ENCODE peak calls at places on chromosomes 3 and 15, in nine cellular contexts. G, W, N, T, B, Q, I, J and Z are unnamed samples.

GRCh38 chr15:27846722-27847420 is 252.2 kb downstream of the OCA2 start:
- DNase-seq in G (no peak), T (no peak), W (no peak), Q (no peak), N (no peak), I (no peak), J (no peak), B (no peak), Z (no peak)

GRCh38 chr3:64475037-64475436 is 212.8 kb downstream of the ADAMTS9 start:
- DNase-seq in W (no peak), J (no peak), N (no peak), T (no peak), B (no peak), I (no peak), G (no peak), Q (no peak), Z (no peak)

GRCh38 chr3:122825460-122825859 is 30.6 kb downstream of the SLC49A4 start:
- DNase-seq in G (no peak), I (no peak), J (no peak), T (no peak), W (no peak), N (no peak), B (no peak), Q (no peak), Z (no peak)

GRCh38 chr3:108528459-108529231 is 18.2 kb upstream of the MYH15 start:
- DNase-seq in I (no peak), B (no peak), W (no peak), J (no peak), G (no peak), T (no peak), Q (no peak), N (no peak), Z (no peak)

GRCh38 chr15:65245096-65245849 is 34.0 kb upstream of the CILP start:
- DNase-seq in J (peak), T (no peak), N (peak), B (no peak), G (no peak), I (peak), Q (no peak), W (no peak), Z (no peak)

GRCh38 chr3:77475545-77475944 is 435.6 kb downstream of the ROBO2 start:
- DNase-seq in J (no peak), N (no peak), W (no peak), T (no peak), B (no peak), Q (no peak), G (no peak), I (no peak), Z (no peak)

GRCh38 chr3:58487140-58487886 is 4.6 kb upstream of the KCTD6 start:
- DNase-seq in J (peak), T (no peak), N (peak), Q (no peak), I (peak), B (no peak), G (no peak), W (no peak), Z (peak)

GRCh38 chr3:115127208-115127607 is 19.9 kb downstream of the ZBTB20 start:
- DNase-seq in N (no peak), G (no peak), Q (no peak), B (no peak), W (no peak), J (no peak), I (no peak), T (no peak), Z (no peak)

GRCh38 chr3:178455264-178455663 is 81.0 kb upstream of the KCNMB2 start:
- DNase-seq in G (no peak), J (no peak), Q (no peak), B (no peak), T (no peak), I (peak), W (no peak), N (no peak), Z (no peak)

GRCh38 chr3:63328386-63328785 is 50.3 kb downstream of the SYNPR start:
- DNase-seq in J (no peak), Q (no peak), B (no peak), N (no peak), G (no peak), I (peak), T (no peak), W (no peak), Z (no peak)

GRCh38 chr3:56980798-56981390 is 79.6 kb upstream of the SPATA12 start:
- DNase-seq in N (peak), T (no peak), G (no peak), W (no peak), I (peak), B (no peak), J (peak), Q (no peak), Z (peak)

GRCh38 chr15:59703979-59704796 is 15.1 kb upstream of the BNIP2 start:
- DNase-seq in B (no peak), T (no peak), Q (no peak), N (no peak), J (no peak), G (no peak), I (no peak), W (no peak), Z (peak)

GRCh38 chr3:197270558-197271317 is 27.7 kb downstream of the DLG1 start:
- DNase-seq in W (no peak), N (no peak), J (no peak), I (no peak), T (no peak), G (no peak), B (no peak), Q (no peak), Z (no peak)

GRCh38 chr3:149589332-149589731 is 68.5 kb downstream of the WWTR1 start:
- DNase-seq in N (no peak), I (peak), Q (no peak), T (no peak), B (no peak), G (no peak), J (no peak), W (no peak), Z (no peak)

GRCh38 chr15:90184119-90184785 is 16.9 kb upstream of the SEMA4B start:
- DNase-seq in J (peak), Q (no peak), I (peak), T (peak), W (no peak), G (peak), N (peak), B (no peak), Z (peak)

GRCh38 chr15:90184786-90185704 is 16.1 kb upstream of the SEMA4B start:
- DNase-seq in J (peak), N (peak), Q (no peak), G (no peak), B (peak), I (peak), T (peak), W (peak), Z (peak)

GRCh38 chr15:90177012-90177411 is 24.1 kb upstream of the SEMA4B start:
- DNase-seq in W (no peak), J (no peak), T (no peak), I (no peak), N (no peak), B (no peak), Q (no peak), G (no peak), Z (no peak)

GRCh38 chr15:90178468-90179435 is 22.4 kb upstream of the SEMA4B start:
- DNase-seq in T (no peak), B (no peak), N (no peak), I (no peak), G (no peak), W (no peak), J (no peak), Q (no peak), Z (no peak)

GRCh38 chr15:90181781-90182180 is 19.3 kb upstream of the SEMA4B start:
- DNase-seq in I (no peak), W (no peak), J (no peak), T (no peak), G (no peak), B (no peak), Q (no peak), N (peak), Z (no peak)
- H3K27ac ChIP-seq in I (no peak), W (no peak), J (peak), T (no peak), G (no peak), B (no peak), Q (no peak), N (no peak), Z (no peak)

GRCh38 chr3:127037021-127037400 is 54.1 kb downstream of the PLXNA1 start:
- DNase-seq in N (no peak), W (no peak), G (no peak), I (no peak), B (no peak), J (no peak), Q (no peak), T (no peak), Z (no peak)

GRCh38 chr3:127035672-127036071 is 52.8 kb downstream of the PLXNA1 start:
- DNase-seq in W (no peak), J (peak), T (no peak), I (peak), N (peak), G (peak), Q (no peak), B (no peak), Z (no peak)

GRCh38 chr3:127034990-127035652 is 52.2 kb downstream of the PLXNA1 start:
- DNase-seq in Q (no peak), T (no peak), N (peak), J (peak), I (no peak), B (no peak), G (no peak), W (no peak), Z (no peak)

GRCh38 chr3:127037423-127037841 is 54.5 kb downstream of the PLXNA1 start:
- DNase-seq in B (no peak), G (no peak), Q (no peak), W (no peak), J (peak), I (no peak), N (peak), T (no peak), Z (no peak)

DNA sequence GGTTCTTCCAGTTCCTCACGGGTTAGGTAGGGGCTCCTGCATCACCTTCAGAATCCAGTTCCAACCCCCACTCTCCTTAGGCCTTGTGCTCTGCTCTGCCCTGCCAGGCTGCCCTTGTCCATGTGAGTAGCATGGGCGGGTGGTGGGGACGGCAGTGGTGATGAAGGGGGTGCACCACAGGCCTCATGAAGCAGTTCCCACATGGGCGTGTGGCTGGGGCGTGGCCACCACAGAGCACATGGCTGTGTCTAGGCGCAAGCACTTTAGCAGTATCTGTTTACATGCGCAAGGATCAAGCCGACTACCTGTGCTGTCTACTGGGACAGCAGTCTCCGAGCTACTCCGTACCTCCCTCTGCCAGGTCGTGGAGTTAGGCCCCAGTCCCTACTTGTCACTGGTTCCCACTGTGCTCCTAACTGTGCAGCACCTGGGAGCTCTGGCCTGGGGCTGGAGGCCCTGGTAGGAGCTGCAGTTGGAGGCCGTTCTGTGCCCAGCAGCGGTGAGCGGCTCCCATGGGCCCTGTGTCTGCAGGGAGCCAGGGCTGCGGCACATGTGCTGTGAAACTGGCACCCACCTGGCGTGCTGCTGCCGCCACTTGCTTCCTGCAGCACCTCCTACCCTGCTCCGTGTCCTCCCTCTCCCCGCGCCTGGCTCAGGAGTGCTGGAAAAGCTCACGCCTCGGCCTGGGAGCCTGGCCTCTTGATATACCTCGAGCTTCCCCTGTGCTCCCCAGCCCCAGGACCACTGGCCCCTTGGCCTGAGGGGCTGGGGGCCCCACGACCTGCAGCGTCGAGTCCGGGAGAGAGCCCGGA is 53.5 kb downstream of the PLXNA1 start:
- DNase-seq in Q (no peak), T (no peak), N (peak), I (no peak), G (no peak), B (no peak), J (peak), W (no peak), Z (no peak)
- H3K27ac ChIP-seq in Q (no peak), T (no peak), N (no peak), I (peak), G (peak), B (no peak), J (no peak), W (no peak), Z (no peak)

GRCh38 chr3:190266915-190267290 is 55.3 kb downstream of the CLDN1 start:
- DNase-seq in I (no peak), J (no peak), N (no peak), T (no peak), G (no peak), Q (no peak), W (no peak), B (no peak), Z (no peak)

GRCh38 chr3:190266265-190266914 is 55.9 kb downstream of the CLDN1 start:
- DNase-seq in I (no peak), T (no peak), B (no peak), Q (no peak), J (no peak), N (no peak), G (no peak), W (no peak), Z (no peak)

GRCh38 chr3:190261740-190262139 is 60.5 kb downstream of the CLDN1 start:
- DNase-seq in G (no peak), Q (no peak), J (no peak), B (no peak), I (peak), W (no peak), T (no peak), N (no peak), Z (peak)

GRCh38 chr3:190265795-190266194 is 56.5 kb downstream of the CLDN1 start:
- DNase-seq in B (no peak), J (no peak), T (no peak), N (no peak), Q (no peak), G (no peak), I (peak), W (no peak), Z (peak)

DNA sequence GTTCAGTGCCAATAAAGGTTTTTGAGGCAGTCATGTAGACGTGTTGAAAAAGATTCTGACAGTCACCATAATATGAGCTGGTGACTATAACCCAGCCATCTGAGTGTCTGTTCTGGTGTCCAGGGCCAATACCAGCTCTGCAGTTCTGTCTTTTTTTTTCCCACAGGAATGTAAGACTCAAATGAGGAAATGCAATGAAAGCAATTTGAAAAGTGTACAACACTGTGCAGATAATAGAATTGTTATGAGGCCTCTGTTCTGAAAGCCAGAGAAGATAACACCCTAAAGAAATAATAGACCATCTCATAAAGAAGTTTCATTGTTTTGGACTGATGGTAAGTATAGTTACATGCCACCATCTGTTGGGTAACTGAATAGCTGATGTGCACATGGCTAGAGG is 57.1 kb downstream of the CLDN1 start:
- DNase-seq in T (no peak), I (peak), Q (no peak), N (no peak), J (no peak), B (no peak), G (no peak), W (no peak), Z (peak)
- H3K27ac ChIP-seq in T (no peak), I (no peak), Q (no peak), N (no peak), J (no peak), B (no peak), G (peak), W (no peak), Z (peak)

DNA sequence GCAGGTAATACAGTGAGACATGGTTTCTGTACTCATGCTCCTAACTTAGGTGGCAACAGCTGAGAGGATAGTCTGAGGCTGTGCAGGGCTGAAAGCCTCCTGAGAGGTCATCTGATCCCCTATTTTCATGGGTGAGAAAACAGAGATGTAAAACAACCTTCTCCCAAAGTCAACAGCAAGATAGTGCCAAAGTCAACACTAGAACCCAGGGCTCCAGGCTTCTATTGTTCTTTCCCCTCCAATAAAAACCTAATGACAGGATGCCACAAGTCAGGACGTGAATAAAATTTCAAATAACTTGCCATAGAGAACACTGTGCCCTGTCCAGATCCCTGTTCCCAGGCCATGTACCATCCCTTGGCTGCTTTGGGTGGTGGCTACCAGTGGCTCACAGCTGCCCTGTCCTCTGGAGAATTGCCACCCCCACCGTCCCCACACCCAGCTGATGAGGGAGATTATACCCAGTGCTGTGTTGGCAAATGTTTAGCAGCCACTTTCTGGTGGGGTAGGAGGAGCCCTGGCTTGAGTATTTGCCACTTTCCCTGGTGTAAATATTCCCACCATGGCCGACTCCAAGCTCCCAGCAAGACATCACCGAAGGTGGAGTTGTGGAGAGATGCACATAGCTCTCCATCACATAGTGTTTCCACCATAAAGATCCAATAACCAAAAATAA is 54.8 kb downstream of the SRGAP3 start:
- DNase-seq in T (no peak), W (no peak), N (no peak), Q (no peak), G (no peak), B (no peak), J (no peak), I (no peak), Z (no peak)
- H3K27ac ChIP-seq in T (no peak), W (no peak), N (no peak), Q (no peak), G (no peak), B (no peak), J (no peak), I (no peak), Z (no peak)

DNA sequence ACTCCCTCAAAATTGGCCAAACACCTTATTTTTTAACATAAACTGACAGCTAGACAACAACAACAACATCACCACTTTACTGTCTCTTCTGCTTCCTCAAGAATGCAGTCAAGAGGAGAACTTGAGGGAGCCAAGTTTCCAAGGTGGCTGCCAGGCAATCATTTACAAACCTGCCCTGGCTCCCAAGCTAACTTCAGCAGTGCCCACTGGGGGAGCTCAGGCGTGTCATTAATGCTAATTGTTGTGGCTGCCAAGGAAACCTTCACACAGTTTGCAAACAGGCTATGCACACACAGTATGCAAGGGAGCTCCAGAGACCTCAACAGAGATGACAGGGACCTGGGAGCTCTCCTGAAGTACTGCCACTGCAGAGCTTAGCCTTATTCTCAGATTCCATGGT is 2.1 kb downstream of the DZIP1L start:
- DNase-seq in J (no peak), B (no peak), N (no peak), G (no peak), W (peak), Q (no peak), T (no peak), I (peak), Z (no peak)
- H3K27ac ChIP-seq in J (no peak), B (no peak), N (no peak), G (peak), W (no peak), Q (no peak), T (no peak), I (no peak), Z (no peak)

GRCh38 chr3:194767430-194768207 is 81.9 kb downstream of the FAM43A start:
- DNase-seq in J (no peak), T (no peak), G (no peak), Q (no peak), N (no peak), I (no peak), B (no peak), W (no peak), Z (no peak)
- H3K27ac ChIP-seq in J (no peak), T (no peak), G (no peak), Q (no peak), N (no peak), I (no peak), B (no peak), W (no peak), Z (no peak)

DNA sequence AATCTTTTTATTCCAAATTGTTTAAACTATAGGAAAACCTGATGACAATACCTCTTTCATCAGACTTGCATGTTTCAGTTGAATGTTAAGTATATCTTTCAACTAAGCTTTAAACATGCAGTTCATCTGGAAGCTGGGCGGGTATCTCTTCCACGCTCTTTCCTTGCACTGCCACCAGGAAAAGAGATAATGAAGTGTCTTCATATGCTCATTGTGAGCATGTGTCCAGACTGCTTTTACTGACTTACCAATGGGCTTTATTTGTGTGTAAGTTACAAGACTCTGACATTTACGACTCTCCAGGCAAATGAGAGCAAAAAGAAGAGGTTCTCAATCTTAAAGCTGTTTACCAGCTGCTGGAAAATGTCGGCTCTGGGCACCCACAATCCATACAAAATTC is 52.7 kb downstream of the TMEM212 start:
- DNase-seq in J (no peak), Q (no peak), T (no peak), G (no peak), W (no peak), I (no peak), B (no peak), N (no peak), Z (no peak)
- H3K27ac ChIP-seq in J (no peak), Q (no peak), T (no peak), G (no peak), W (no peak), I (no peak), B (no peak), N (no peak), Z (no peak)

DNA sequence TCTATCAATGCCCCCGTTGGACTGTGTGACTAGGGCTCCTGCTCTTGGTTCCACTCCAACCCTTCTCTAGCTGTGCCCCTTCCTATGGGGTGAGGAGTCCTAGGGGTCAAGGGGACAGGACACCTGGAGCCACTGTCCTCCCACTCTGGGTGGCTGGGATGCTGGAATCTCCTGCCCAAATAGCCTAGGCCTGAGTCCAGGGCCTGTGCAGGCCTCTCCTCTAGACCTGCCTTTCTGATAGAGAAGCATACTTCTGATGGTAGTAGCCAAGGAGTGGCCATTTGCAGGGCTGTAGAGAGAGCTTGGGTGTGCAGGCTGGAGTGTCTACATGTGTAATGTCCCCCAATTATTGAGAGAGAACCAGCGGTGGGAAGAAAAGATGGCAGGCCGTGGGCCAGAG is 54.2 kb downstream of the ITGA11 start:
- DNase-seq in N (peak), Q (no peak), W (no peak), B (no peak), J (no peak), G (peak), I (no peak), T (no peak), Z (peak)
- H3K27ac ChIP-seq in N (no peak), Q (no peak), W (no peak), B (no peak), J (no peak), G (no peak), I (no peak), T (no peak), Z (no peak)